ENCODE peak calls at places on chromosomes 12 and 14, in nine cellular contexts. V is A549; K is hippocampal formation; Q is NCI-H748 treated with DMSO at 0.1 percent for 48 hours; Z is DMS 273 treated with DMSO at 0.1 percent for 48 hours; U is cardiac fibroblast; R is fibroblast of lung; A is activated CD8-positive, alpha-beta memory T cell treated with anti-CD3 and anti-CD28 coated beads for 24 hours; I is GM13977. J is an unnamed sample.

GRCh38 chr14:101826359-101826758 is 64.8 kb downstream of the PPP2R5C start:
- DNase-seq in V (no peak), Q (no peak), K (no peak), R (no peak), A (no peak), I (no peak), Z (no peak), U (no peak), J (no peak)

GRCh38 chr12:52370906-52371608 is 3.8 kb upstream of the KRT85 start:
- DNase-seq in Z (no peak), Q (no peak), A (no peak), K (peak), R (peak), V (no peak), I (no peak), U (peak), J (no peak)

GRCh38 chr12:9843416-9843815 is 16.1 kb downstream of the KLRF1 start:
- DNase-seq in U (no peak), I (no peak), R (no peak), Z (no peak), A (no peak), Q (no peak), V (no peak), K (no peak), J (no peak)

GRCh38 chr14:79514700-79515099 is 696.6 kb downstream of the DIO2 start:
- DNase-seq in U (peak), I (no peak), V (no peak), R (peak), Z (no peak), K (no peak), Q (no peak), A (no peak), J (no peak)

GRCh38 chr12:3145546-3146310 is 68.5 kb downstream of the TSPAN9 start:
- DNase-seq in Q (no peak), K (no peak), U (no peak), V (no peak), A (no peak), Z (no peak), R (no peak), I (no peak), J (no peak)

GRCh38 chr12:13112968-13113367 is 9.5 kb upstream of the GSG1 start:
- DNase-seq in R (no peak), U (no peak), A (no peak), K (no peak), I (no peak), Z (no peak), V (no peak), Q (no peak), J (peak)

GRCh38 chr12:6953417-6954315 is 2.5 kb downstream of the PTPN6 start:
- DNase-seq in I (peak), Q (no peak), U (peak), A (peak), Z (no peak), K (no peak), V (no peak), R (peak), J (no peak)

GRCh38 chr12:88093573-88093972 is 48.3 kb downstream of the CEP290 start:
- DNase-seq in Z (no peak), A (no peak), I (no peak), K (no peak), Q (no peak), R (no peak), U (no peak), V (no peak), J (no peak)

J was measured in SW480.